ENCODE peak calls at places on chromosome 1, in nine cellular contexts. Z is activated CD4-positive, alpha-beta T cell treated with anti-CD3 and anti-CD28 coated beads, Interleukin-2, amount 10 ng/mL, durations not matched to agents 7 days and 5 days; U is mammary epithelial cell; Y is NCI-H1436; L is HEK293T; W is kidney glomerular epithelial cell; S is aorta; E is GM19239; F is GM12865. I is an unnamed sample.

GRCh38 chr1:57036896-57037295 is 71.1 kb upstream of the C8B start:
- DNase-seq in Z (no peak), U (no peak), Y (no peak), L (no peak), W (no peak), S (no peak), E (no peak), F (no peak), I (no peak)

GRCh38 chr1:184621262-184621661 is 133.4 kb downstream of the EDEM3 start:
- DNase-seq in Z (no peak), U (no peak), Y (no peak), L (no peak), W (no peak), S (no peak), E (no peak), F (no peak), I (no peak)

GRCh38 chr1:162878000-162878596 is 17.1 kb upstream of the CCDC190 start:
- DNase-seq in Z (peak), U (peak), Y (peak), L (peak), W (peak), S (peak), E (peak), F (peak), I (peak)

GRCh38 chr1:150981177-150981804 is 801 bp upstream of the ANXA9 start:
- DNase-seq in Z (no peak), U (peak), Y (peak), L (peak), W (no peak), S (peak), E (no peak), F (no peak), I (no peak)

GRCh38 chr1:74780600-74780999 is 47.6 kb downstream of the TYW3 start:
- DNase-seq in Z (no peak), U (no peak), Y (no peak), L (no peak), W (no peak), S (no peak), E (no peak), F (no peak), I (no peak)

GRCh38 chr1:14468751-14469150 is 129.7 kb upstream of the KAZN start:
- DNase-seq in Z (no peak), U (no peak), Y (no peak), L (no peak), W (no peak), S (no peak), E (no peak), F (no peak), I (no peak)

GRCh38 chr1:6948861-6949260 is 163.6 kb downstream of the CAMTA1 start:
- DNase-seq in Z (no peak), U (no peak), Y (no peak), L (no peak), W (no peak), S (no peak), E (no peak), F (no peak), I (no peak)

GRCh38 chr1:204348722-204349121 is 11.0 kb downstream of the PLEKHA6 start:
- DNase-seq in Z (no peak), U (no peak), Y (no peak), L (no peak), W (peak), S (peak), E (no peak), F (no peak), I (peak)

GRCh38 chr1:5917591-5918274 is 74.5 kb downstream of the NPHP4 start:
- DNase-seq in Z (no peak), U (peak), Y (no peak), L (no peak), W (no peak), S (no peak), E (no peak), F (no peak), I (no peak)